ENCODE peak calls at places on chromosome 10, in six cellular contexts. L, K, Y, H, A and Q are unnamed samples.

GRCh38 chr10:102764340-102765257 is 20.9 kb downstream of the WBP1L start:
- DNase-seq in L (no peak), K (peak; percentile 46), Y (peak; percentile 76), H (no peak), A (peak; percentile 12), Q (no peak)

GRCh38 chr10:61286695-61287094 is 166.5 kb downstream of the TMEM26 start:
- DNase-seq in L (no peak), K (no peak), Y (no peak), H (no peak), A (no peak), Q (no peak)

GRCh38 chr10:30373596-30374327 is 24.7 kb upstream of the MTPAP start:
- DNase-seq in L (no peak), K (no peak), Y (no peak), H (no peak), A (no peak), Q (no peak)

GRCh38 chr10:96587255-96588059 is 645 bp upstream of the TM9SF3 start:
- DNase-seq in L (peak; percentile 88), K (peak; percentile 48), Y (peak; percentile 86), H (no peak), A (peak; percentile 68), Q (peak; percentile 69)

GRCh38 chr10:71981024-71981867 is 17.1 kb downstream of the CHST3 start:
- DNase-seq in L (peak; percentile 37), K (no peak), Y (peak; percentile 49), H (no peak), A (no peak), Q (no peak)

GRCh38 chr10:119030421-119031250 is 1.1 kb downstream of the NANOS1 start:
- DNase-seq in L (peak; percentile 49), K (peak; percentile 27), Y (peak; percentile 57), H (no peak), A (peak; percentile 52), Q (peak; percentile 62)

GRCh38 chr10:132679217-132679595 is 106.7 kb downstream of the NKX6-2 start:
- DNase-seq in L (no peak), K (no peak), Y (no peak), H (no peak), A (no peak), Q (no peak)

GRCh38 chr10:57790703-57791102 is 477.0 kb downstream of the IPMK start:
- DNase-seq in L (no peak), K (no peak), Y (no peak), H (no peak), A (no peak), Q (no peak)

GRCh38 chr10:11875183-11875498 is 52.0 kb downstream of the PROSER2 start:
- DNase-seq in L (peak; percentile 36), K (no peak), Y (no peak), H (no peak), A (no peak), Q (no peak)

GRCh38 chr10:114571316-114571999 is 86.6 kb downstream of the ABLIM1 start:
- DNase-seq in L (no peak), K (peak; percentile 76), Y (no peak), H (no peak), A (no peak), Q (peak; percentile 21)

GRCh38 chr10:35172574-35172973 is 45.9 kb downstream of the CREM start:
- DNase-seq in L (peak; percentile 57), K (no peak), Y (peak; percentile 57), H (no peak), A (no peak), Q (no peak)

GRCh38 chr10:100334762-100335161 is 4.7 kb upstream of the PKD2L1 start:
- DNase-seq in L (no peak), K (no peak), Y (no peak), H (no peak), A (no peak), Q (no peak)

GRCh38 chr10:63388421-63389031 is 77.3 kb downstream of the JMJD1C start:
- DNase-seq in L (peak; percentile 18), K (no peak), Y (peak; percentile 54), H (peak; percentile 10), A (peak; percentile 45), Q (no peak)

GRCh38 chr10:48885376-48885775 is 54.3 kb downstream of the LRRC18 start:
- DNase-seq in L (peak; percentile 13), K (no peak), Y (no peak), H (no peak), A (peak; percentile 64), Q (peak; percentile 28)

GRCh38 chr10:22742678-22743077 is 28.3 kb upstream of the PIP4K2A start:
- DNase-seq in L (no peak), K (no peak), Y (no peak), H (no peak), A (no peak), Q (no peak)

GRCh38 chr10:20007426-20007825 is 191.2 kb downstream of the PLXDC2 start:
- DNase-seq in L (peak; percentile 53), K (no peak), Y (no peak), H (no peak), A (peak; percentile 28), Q (peak; percentile 54)

GRCh38 chr10:18400911-18401260 is 250.5 kb downstream of the NSUN6 start:
- DNase-seq in L (no peak), K (no peak), Y (no peak), H (no peak), A (no peak), Q (no peak)

GRCh38 chr10:115065731-115066130 is 27.4 kb upstream of the ATRNL1 start:
- DNase-seq in L (no peak), K (no peak), Y (no peak), H (no peak), A (no peak), Q (no peak)

GRCh38 chr10:124742418-124743187 is 1.6 kb downstream of the FAM53B start:
- DNase-seq in L (peak; percentile 38), K (no peak), Y (peak; percentile 58), H (no peak), A (peak; percentile 38), Q (no peak)

DNA sequence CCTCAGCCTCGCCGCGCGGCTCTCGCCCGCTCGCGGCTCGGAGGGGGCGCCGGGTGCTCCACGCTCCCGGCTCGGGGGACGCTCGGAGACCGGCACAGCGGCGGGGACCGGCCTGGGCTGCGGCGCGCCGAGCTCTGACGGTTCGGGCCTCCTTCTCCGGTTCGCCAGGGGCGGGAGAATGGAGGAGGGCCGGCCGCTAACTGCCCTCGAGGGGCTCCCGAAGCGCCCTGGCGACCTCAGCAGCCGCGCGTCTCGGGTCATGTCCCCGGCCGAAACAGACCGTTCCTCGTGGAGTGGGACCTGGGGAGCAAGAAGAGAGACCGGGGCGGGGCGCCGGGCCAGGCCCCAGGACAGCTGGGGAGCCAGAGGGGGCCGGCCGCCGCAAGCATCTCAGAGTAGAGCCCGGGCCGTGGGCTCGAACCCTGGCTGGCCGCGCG is 325 bp upstream of the GRID1 start:
- DNase-seq in L (no peak), K (no peak), Y (no peak), H (no peak), A (no peak), Q (no peak)
- H3K4me3 ChIP-seq in L (peak overlapping the region; percentile 21), K (peak overlapping the region; percentile 39), Y (peak overlapping the region; percentile 54), H (peak overlapping the region; percentile 2), A (no peak overlapping the region), Q (no peak overlapping the region)

DNA sequence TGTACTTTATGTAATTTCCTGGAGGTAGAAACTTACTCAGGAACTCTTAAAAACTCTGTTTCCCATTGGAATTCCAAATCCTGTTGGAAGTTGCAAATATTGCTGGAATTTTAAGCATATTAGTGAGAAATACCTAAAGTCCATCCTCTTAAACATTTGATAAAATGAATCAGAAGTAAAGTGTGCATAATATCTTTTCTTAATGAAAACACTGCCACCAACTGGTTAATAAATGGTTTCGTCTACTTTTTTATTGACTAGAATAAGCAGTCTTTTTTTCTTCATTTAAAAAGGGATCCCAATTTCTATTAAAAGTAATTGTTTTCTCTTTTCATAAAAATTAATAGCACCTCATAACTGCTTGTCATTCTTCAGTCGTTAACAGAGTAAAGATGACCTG is 28.3 kb downstream of the NPS start:
- DNase-seq in L (peak; percentile 12), K (no peak), Y (peak; percentile 13), H (no peak), A (peak; percentile 26), Q (peak; percentile 2)
- TF ChIP-seq CTCF in L (no peak), K (peak; percentile 9), Y (no peak), H (no peak), A (peak; percentile 47), Q (no peak)

GRCh38 chr10:89267056-89267455 is 15.5 kb upstream of the LIPA start:
- DNase-seq in L (no peak), K (no peak), Y (no peak), H (no peak), A (no peak), Q (no peak)

GRCh38 chr10:89262331-89263020 is 10.9 kb upstream of the LIPA start:
- DNase-seq in L (peak; percentile 40), K (peak; percentile 41), Y (no peak), H (no peak), A (peak; percentile 96), Q (peak; percentile 50)

GRCh38 chr10:89263531-89263930 is 12.0 kb upstream of the LIPA start:
- DNase-seq in L (no peak), K (no peak), Y (no peak), H (no peak), A (no peak), Q (no peak)

DNA sequence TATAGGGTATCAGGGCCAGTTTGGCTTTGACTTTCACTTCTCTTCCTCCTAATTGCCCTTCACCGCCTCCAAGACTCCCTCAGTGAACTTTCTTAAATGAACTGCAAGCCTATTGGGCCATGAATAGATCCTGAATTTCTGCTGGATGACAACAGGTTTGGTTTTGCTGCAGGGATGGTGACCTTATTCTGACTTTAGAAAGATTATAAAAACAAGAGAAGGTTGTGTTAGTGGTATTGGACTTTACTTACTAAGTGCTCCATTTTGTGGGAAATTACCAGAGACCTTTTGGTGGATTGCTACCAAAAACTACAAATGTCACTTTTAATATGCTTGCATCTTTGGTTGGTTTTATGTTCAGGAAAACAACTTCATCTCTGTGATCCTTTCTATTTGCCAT is 11.5 kb upstream of the LIPA start:
- DNase-seq in L (no peak), K (no peak), Y (no peak), H (no peak), A (no peak), Q (no peak)
- H3K4me3 ChIP-seq in L (no peak overlapping the region), K (no peak overlapping the region), Y (no peak overlapping the region), H (no peak overlapping the region), A (peak overlapping the region; percentile 7), Q (no peak overlapping the region)

GRCh38 chr10:120402358-120402757 is 54.7 kb upstream of the PLPP4 start:
- DNase-seq in L (no peak), K (no peak), Y (no peak), H (no peak), A (no peak), Q (no peak)

GRCh38 chr10:120398180-120398579 is 58.8 kb upstream of the PLPP4 start:
- DNase-seq in L (no peak), K (no peak), Y (no peak), H (no peak), A (no peak), Q (no peak)

GRCh38 chr10:120400601-120401000 is 56.4 kb upstream of the PLPP4 start:
- DNase-seq in L (peak; percentile 38), K (no peak), Y (no peak), H (no peak), A (no peak), Q (no peak)

GRCh38 chr10:120406380-120406779 is 50.6 kb upstream of the PLPP4 start:
- DNase-seq in L (no peak), K (no peak), Y (no peak), H (no peak), A (no peak), Q (no peak)

GRCh38 chr10:120403109-120403508 is 53.9 kb upstream of the PLPP4 start:
- DNase-seq in L (no peak), K (no peak), Y (no peak), H (no peak), A (no peak), Q (no peak)
- TF ChIP-seq CTCF in L (no peak), K (no peak), Y (no peak), H (no peak), A (no peak), Q (no peak)

GRCh38 chr10:43384252-43385221 is 13.1 kb downstream of the FXYD4 start:
- DNase-seq in L (no peak), K (no peak), Y (no peak), H (no peak), A (peak; percentile 27), Q (no peak)
- H3K4me3 ChIP-seq in L (no peak overlapping the region), K (no peak overlapping the region), Y (no peak overlapping the region), H (no peak overlapping the region), A (no peak overlapping the region), Q (no peak overlapping the region)